ENCODE peak calls at places on chromosomes 3 and 15, in seven cellular contexts. One of them, this sample, is unnamed.
A peak's percentile ranks its signal among the peaks of the same experiment; 100 is the strongest.

GRCh38 chr3:4719011-4719649 is 226.0 kb downstream of the ITPR1 start:
- DNase-seq in right lobe of liver: no peak
- DNase-seq in adrenal gland: no peak
- DNase-seq in endothelial cell of umbilical vein: no peak
- DNase-seq in right atrium auricular region: no peak
- DNase-seq in psoas muscle: no peak
- DNase-seq in heart left ventricle: no peak
- DNase-seq in this sample: no peak

GRCh38 chr3:149529099-149529498 is 54.6 kb downstream of the TM4SF4 start:
- DNase-seq in right lobe of liver: no peak
- DNase-seq in endothelial cell of umbilical vein: no peak
- DNase-seq in heart left ventricle: no peak
- DNase-seq in adrenal gland: no peak
- DNase-seq in psoas muscle: no peak
- DNase-seq in right atrium auricular region: no peak
- DNase-seq in this sample: no peak

GRCh38 chr15:39788800-39789565 is 6.3 kb upstream of the FSIP1 start:
- DNase-seq in right lobe of liver: no peak
- DNase-seq in heart left ventricle: no peak
- DNase-seq in right atrium auricular region: no peak
- DNase-seq in adrenal gland: no peak
- DNase-seq in endothelial cell of umbilical vein: no peak
- DNase-seq in psoas muscle: no peak
- DNase-seq in this sample: no peak

GRCh38 chr3:124272611-124273151 is 280.8 kb upstream of the ROPN1 start:
- DNase-seq in psoas muscle: no peak
- DNase-seq in right atrium auricular region: no peak
- DNase-seq in adrenal gland: peak; percentile 50
- DNase-seq in heart left ventricle: no peak
- DNase-seq in right lobe of liver: no peak
- DNase-seq in endothelial cell of umbilical vein: peak; percentile 41
- DNase-seq in this sample: no peak

GRCh38 chr3:123725652-123726400 is 141.0 kb upstream of the HACD2 start:
- DNase-seq in adrenal gland: no peak
- DNase-seq in endothelial cell of umbilical vein: no peak
- DNase-seq in right lobe of liver: no peak
- DNase-seq in right atrium auricular region: no peak
- DNase-seq in heart left ventricle: no peak
- DNase-seq in psoas muscle: no peak
- DNase-seq in this sample: no peak

GRCh38 chr3:194673761-194674160 is 1.8 kb upstream of the LSG1 start:
- DNase-seq in right atrium auricular region: no peak
- DNase-seq in right lobe of liver: no peak
- DNase-seq in adrenal gland: no peak
- DNase-seq in heart left ventricle: no peak
- DNase-seq in endothelial cell of umbilical vein: no peak
- DNase-seq in psoas muscle: no peak
- DNase-seq in this sample: no peak

GRCh38 chr15:95739161-95739560 is 591.3 kb upstream of the NR2F2 start:
- DNase-seq in right lobe of liver: no peak
- DNase-seq in heart left ventricle: no peak
- DNase-seq in psoas muscle: no peak
- DNase-seq in right atrium auricular region: no peak
- DNase-seq in endothelial cell of umbilical vein: no peak
- DNase-seq in adrenal gland: no peak
- DNase-seq in this sample: no peak

GRCh38 chr3:11539677-11540076 is 104.0 kb downstream of the VGLL4 start:
- DNase-seq in right lobe of liver: no peak
- DNase-seq in endothelial cell of umbilical vein: no peak
- DNase-seq in right atrium auricular region: no peak
- DNase-seq in adrenal gland: no peak
- DNase-seq in psoas muscle: no peak
- DNase-seq in heart left ventricle: no peak
- DNase-seq in this sample: no peak

GRCh38 chr3:137110392-137110996 is 152.7 kb downstream of the IL20RB start:
- DNase-seq in right atrium auricular region: no peak
- DNase-seq in psoas muscle: no peak
- DNase-seq in adrenal gland: no peak
- DNase-seq in endothelial cell of umbilical vein: peak; percentile 16
- DNase-seq in heart left ventricle: no peak
- DNase-seq in right lobe of liver: no peak
- DNase-seq in this sample: no peak

GRCh38 chr15:57158589-57158988 is 217.7 kb upstream of the CGNL1 start:
- DNase-seq in right atrium auricular region: no peak
- DNase-seq in right lobe of liver: no peak
- DNase-seq in adrenal gland: no peak
- DNase-seq in endothelial cell of umbilical vein: peak; percentile 78
- DNase-seq in heart left ventricle: no peak
- DNase-seq in psoas muscle: no peak
- DNase-seq in this sample: no peak

GRCh38 chr3:184156522-184156955 is 1.4 kb downstream of the DVL3 start:
- DNase-seq in endothelial cell of umbilical vein: peak; percentile 46
- DNase-seq in heart left ventricle: peak; percentile 85
- DNase-seq in psoas muscle: peak; percentile 71
- DNase-seq in right lobe of liver: no peak
- DNase-seq in right atrium auricular region: no peak
- DNase-seq in adrenal gland: peak; percentile 51
- DNase-seq in this sample: peak; percentile 64

GRCh38 chr3:150238043-150238802 is 169.9 kb upstream of the TSC22D2 start:
- DNase-seq in right lobe of liver: no peak
- DNase-seq in right atrium auricular region: no peak
- DNase-seq in endothelial cell of umbilical vein: no peak
- DNase-seq in adrenal gland: no peak
- DNase-seq in heart left ventricle: no peak
- DNase-seq in psoas muscle: no peak
- DNase-seq in this sample: no peak

GRCh38 chr3:142272200-142272891 is 47.0 kb upstream of the GK5 start:
- DNase-seq in heart left ventricle: no peak
- DNase-seq in adrenal gland: no peak
- DNase-seq in psoas muscle: no peak
- DNase-seq in right lobe of liver: no peak
- DNase-seq in right atrium auricular region: no peak
- DNase-seq in endothelial cell of umbilical vein: no peak
- DNase-seq in this sample: no peak

GRCh38 chr3:172903642-172904041 is 153.1 kb downstream of the ECT2 start:
- DNase-seq in endothelial cell of umbilical vein: no peak
- DNase-seq in psoas muscle: peak; percentile 23
- DNase-seq in heart left ventricle: no peak
- DNase-seq in right lobe of liver: no peak
- DNase-seq in right atrium auricular region: no peak
- DNase-seq in adrenal gland: peak; percentile 86
- DNase-seq in this sample: no peak

GRCh38 chr15:94674251-94674650 is 442.9 kb downstream of the MCTP2 start:
- DNase-seq in heart left ventricle: no peak
- DNase-seq in right lobe of liver: no peak
- DNase-seq in endothelial cell of umbilical vein: peak; percentile 37
- DNase-seq in adrenal gland: no peak
- DNase-seq in psoas muscle: no peak
- DNase-seq in right atrium auricular region: no peak
- DNase-seq in this sample: no peak

GRCh38 chr3:5271061-5271683 is 83.7 kb downstream of the EDEM1 start:
- DNase-seq in endothelial cell of umbilical vein: no peak
- DNase-seq in right atrium auricular region: no peak
- DNase-seq in right lobe of liver: no peak
- DNase-seq in psoas muscle: no peak
- DNase-seq in heart left ventricle: no peak
- DNase-seq in adrenal gland: no peak
- DNase-seq in this sample: no peak

GRCh38 chr3:142648950-142649349 is 52.8 kb downstream of the PLS1 start:
- DNase-seq in adrenal gland: no peak
- DNase-seq in psoas muscle: no peak
- DNase-seq in right lobe of liver: no peak
- DNase-seq in endothelial cell of umbilical vein: no peak
- DNase-seq in heart left ventricle: no peak
- DNase-seq in right atrium auricular region: no peak
- DNase-seq in this sample: no peak

GRCh38 chr3:37125195-37125594 is 49.2 kb downstream of the LRRFIP2 start:
- DNase-seq in heart left ventricle: no peak
- DNase-seq in psoas muscle: no peak
- DNase-seq in endothelial cell of umbilical vein: no peak
- DNase-seq in right atrium auricular region: no peak
- DNase-seq in adrenal gland: no peak
- DNase-seq in right lobe of liver: no peak
- DNase-seq in this sample: no peak

GRCh38 chr15:54082836-54083492 is 104.7 kb downstream of the UNC13C start:
- DNase-seq in heart left ventricle: no peak
- DNase-seq in adrenal gland: no peak
- DNase-seq in endothelial cell of umbilical vein: peak; percentile 17
- DNase-seq in right lobe of liver: no peak
- DNase-seq in right atrium auricular region: no peak
- DNase-seq in psoas muscle: no peak
- DNase-seq in this sample: no peak

GRCh38 chr15:43509923-43510229 is 7.5 kb upstream of the MAP1A start:
- DNase-seq in adrenal gland: no peak
- DNase-seq in psoas muscle: no peak
- DNase-seq in endothelial cell of umbilical vein: no peak
- DNase-seq in right lobe of liver: no peak
- DNase-seq in heart left ventricle: no peak
- DNase-seq in right atrium auricular region: no peak
- DNase-seq in this sample: no peak

GRCh38 chr3:43210049-43211027 is 76.0 kb upstream of the SNRK start:
- DNase-seq in right atrium auricular region: peak; percentile 53
- DNase-seq in endothelial cell of umbilical vein: no peak
- DNase-seq in right lobe of liver: no peak
- DNase-seq in heart left ventricle: no peak
- DNase-seq in psoas muscle: no peak
- DNase-seq in adrenal gland: peak; percentile 49
- DNase-seq in this sample: no peak

GRCh38 chr3:81726735-81727134 is 34.7 kb downstream of the GBE1 start:
- DNase-seq in psoas muscle: no peak
- DNase-seq in right atrium auricular region: no peak
- DNase-seq in adrenal gland: no peak
- DNase-seq in endothelial cell of umbilical vein: peak; percentile 79
- DNase-seq in right lobe of liver: no peak
- DNase-seq in heart left ventricle: no peak
- DNase-seq in this sample: no peak

GRCh38 chr3:169662215-169663070 is 1.1 kb downstream of the MECOM start:
- DNase-seq in right lobe of liver: peak; percentile 72
- DNase-seq in psoas muscle: peak; percentile 63
- DNase-seq in heart left ventricle: peak; percentile 77
- DNase-seq in right atrium auricular region: no peak
- DNase-seq in adrenal gland: peak; percentile 35
- DNase-seq in endothelial cell of umbilical vein: peak; percentile 84
- DNase-seq in this sample: peak; percentile 93
- TF ChIP-seq CTCF in right lobe of liver: peak; percentile 45
- TF ChIP-seq CTCF in psoas muscle: peak; percentile 52
- TF ChIP-seq CTCF in heart left ventricle: peak; percentile 53
- TF ChIP-seq CTCF in right atrium auricular region: peak; percentile 65
- TF ChIP-seq CTCF in adrenal gland: peak; percentile 35
- TF ChIP-seq CTCF in endothelial cell of umbilical vein: peak; percentile 46
- TF ChIP-seq CTCF in this sample: peak; percentile 29

GRCh38 chr3:66444146-66444644 is 56.6 kb downstream of the LRIG1 start:
- DNase-seq in psoas muscle: no peak
- DNase-seq in adrenal gland: no peak
- DNase-seq in heart left ventricle: no peak
- DNase-seq in right atrium auricular region: no peak
- DNase-seq in right lobe of liver: no peak
- DNase-seq in endothelial cell of umbilical vein: no peak
- DNase-seq in this sample: no peak
- H3K4me1 ChIP-seq in psoas muscle: peaks cover 68% of the 10 kb centered on the region
- H3K4me1 ChIP-seq in adrenal gland: no peaks in the 10 kb centered on the region
- H3K4me1 ChIP-seq in heart left ventricle: peaks cover 6% of the 10 kb centered on the region
- H3K4me1 ChIP-seq in right atrium auricular region: peaks cover 72% of the 10 kb centered on the region
- H3K4me1 ChIP-seq in right lobe of liver: peaks cover 25% of the 10 kb centered on the region
- H3K4me1 ChIP-seq in endothelial cell of umbilical vein: peaks cover 34% of the 10 kb centered on the region
- H3K4me1 ChIP-seq in this sample: peaks cover 39% of the 10 kb centered on the region

GRCh38 chr3:23873941-23874340 is 42.8 kb downstream of the NKIRAS1 start:
- DNase-seq in right atrium auricular region: no peak
- DNase-seq in right lobe of liver: no peak
- DNase-seq in endothelial cell of umbilical vein: peak; percentile 55
- DNase-seq in heart left ventricle: no peak
- DNase-seq in adrenal gland: no peak
- DNase-seq in psoas muscle: no peak
- DNase-seq in this sample: no peak

GRCh38 chr3:23876901-23877300 is 39.9 kb downstream of the NKIRAS1 start:
- DNase-seq in psoas muscle: no peak
- DNase-seq in right lobe of liver: no peak
- DNase-seq in adrenal gland: no peak
- DNase-seq in right atrium auricular region: no peak
- DNase-seq in heart left ventricle: no peak
- DNase-seq in endothelial cell of umbilical vein: no peak
- DNase-seq in this sample: no peak

GRCh38 chr3:23874359-23875120 is 42.2 kb downstream of the NKIRAS1 start:
- DNase-seq in right atrium auricular region: no peak
- DNase-seq in psoas muscle: no peak
- DNase-seq in endothelial cell of umbilical vein: no peak
- DNase-seq in adrenal gland: no peak
- DNase-seq in right lobe of liver: no peak
- DNase-seq in heart left ventricle: no peak
- DNase-seq in this sample: no peak

GRCh38 chr3:23877324-23877980 is 39.3 kb downstream of the NKIRAS1 start:
- DNase-seq in right atrium auricular region: no peak
- DNase-seq in psoas muscle: peak; percentile 54
- DNase-seq in endothelial cell of umbilical vein: peak; percentile 21
- DNase-seq in right lobe of liver: no peak
- DNase-seq in adrenal gland: peak; percentile 53
- DNase-seq in heart left ventricle: no peak
- DNase-seq in this sample: no peak

GRCh38 chr3:23875326-23875725 is 41.5 kb downstream of the NKIRAS1 start:
- DNase-seq in right lobe of liver: no peak
- DNase-seq in endothelial cell of umbilical vein: peak; percentile 67
- DNase-seq in heart left ventricle: no peak
- DNase-seq in adrenal gland: no peak
- DNase-seq in psoas muscle: no peak
- DNase-seq in right atrium auricular region: no peak
- DNase-seq in this sample: no peak
- TF ChIP-seq CTCF in right lobe of liver: no peak
- TF ChIP-seq CTCF in endothelial cell of umbilical vein: no peak
- TF ChIP-seq CTCF in heart left ventricle: no peak
- TF ChIP-seq CTCF in adrenal gland: no peak
- TF ChIP-seq CTCF in psoas muscle: no peak
- TF ChIP-seq CTCF in right atrium auricular region: no peak
- TF ChIP-seq CTCF in this sample: no peak

GRCh38 chr15:76296849-76297248 is 14.4 kb downstream of the ETFA start:
- DNase-seq in endothelial cell of umbilical vein: no peak
- DNase-seq in heart left ventricle: no peak
- DNase-seq in adrenal gland: no peak
- DNase-seq in psoas muscle: no peak
- DNase-seq in right lobe of liver: no peak
- DNase-seq in right atrium auricular region: no peak
- DNase-seq in this sample: no peak

GRCh38 chr15:76303909-76304308 is 7.4 kb downstream of the ETFA start:
- DNase-seq in heart left ventricle: no peak
- DNase-seq in endothelial cell of umbilical vein: no peak
- DNase-seq in right atrium auricular region: no peak
- DNase-seq in psoas muscle: no peak
- DNase-seq in adrenal gland: no peak
- DNase-seq in right lobe of liver: no peak
- DNase-seq in this sample: no peak

GRCh38 chr15:76298986-76299385 is 12.3 kb downstream of the ETFA start:
- DNase-seq in heart left ventricle: no peak
- DNase-seq in adrenal gland: no peak
- DNase-seq in psoas muscle: no peak
- DNase-seq in right lobe of liver: no peak
- DNase-seq in right atrium auricular region: no peak
- DNase-seq in endothelial cell of umbilical vein: no peak
- DNase-seq in this sample: no peak

DNA sequence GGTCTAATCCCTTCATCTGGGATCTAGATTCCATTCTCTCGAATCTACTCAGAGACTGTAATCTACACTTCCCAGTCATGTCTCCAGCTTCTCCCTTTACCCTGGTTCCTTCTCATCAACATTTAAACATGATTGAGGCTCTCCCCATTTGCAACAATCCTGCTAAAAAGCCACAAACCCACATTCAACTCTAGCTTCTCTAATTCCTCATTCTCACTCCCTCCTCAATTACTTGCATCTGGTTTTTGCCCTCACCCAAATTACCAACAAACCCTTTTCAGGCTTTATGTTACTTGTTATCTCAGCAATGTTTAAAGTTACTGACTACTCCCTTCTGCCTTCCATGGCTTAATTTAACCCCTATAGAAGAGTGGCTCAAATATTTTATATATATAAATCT is 11.5 kb downstream of the ETFA start:
- DNase-seq in adrenal gland: no peak
- DNase-seq in psoas muscle: no peak
- DNase-seq in heart left ventricle: no peak
- DNase-seq in right lobe of liver: no peak
- DNase-seq in endothelial cell of umbilical vein: no peak
- DNase-seq in right atrium auricular region: no peak
- DNase-seq in this sample: no peak
- H3K4me1 ChIP-seq in adrenal gland: no peaks in the 10 kb centered on the region
- H3K4me1 ChIP-seq in psoas muscle: peaks cover 10% of the 10 kb centered on the region
- H3K4me1 ChIP-seq in heart left ventricle: no peaks in the 10 kb centered on the region
- H3K4me1 ChIP-seq in right lobe of liver: peaks cover 4% of the 10 kb centered on the region
- H3K4me1 ChIP-seq in endothelial cell of umbilical vein: no peaks in the 10 kb centered on the region
- H3K4me1 ChIP-seq in right atrium auricular region: peaks cover 8% of the 10 kb centered on the region
- H3K4me1 ChIP-seq in this sample: no peaks in the 10 kb centered on the region

This sample was measured in pancreas.